ENCODE peak calls at places on chromosomes 16 and 17, in six cellular contexts. F is B cell; X is hypothalamus; S is breast epithelium; L is CD8-positive, alpha-beta T cell; U is mesendoderm. N is an unnamed sample.

GRCh38 chr16:57871457-57871856 is 69.2 kb upstream of the KIFC3 start:
- DNase-seq in L (no peak), F (no peak), X (no peak), S (no peak), U (no peak), N (no peak)

GRCh38 chr16:67942510-67943255 is 1.2 kb downstream of the LCAT start:
- DNase-seq in X (no peak), F (no peak), U (no peak), L (no peak), S (no peak), N (no peak)

GRCh38 chr17:54861469-54861983 is 39.1 kb upstream of the TOM1L1 start:
- DNase-seq in S (no peak), X (no peak), U (no peak), L (no peak), F (no peak), N (no peak)

GRCh38 chr16:89924925-89925307 is 1.8 kb downstream of the TUBB3 start:
- DNase-seq in F (no peak), U (no peak), X (no peak), L (no peak), S (no peak), N (no peak)

GRCh38 chr16:78553268-78554044 is 454.0 kb downstream of the WWOX start:
- DNase-seq in X (no peak), U (peak), F (no peak), S (no peak), L (no peak), N (no peak)

GRCh38 chr17:50168319-50168718 is 2.5 kb downstream of the SGCA start:
- DNase-seq in S (no peak), F (no peak), X (no peak), U (no peak), L (no peak), N (no peak)

GRCh38 chr16:16945207-16945606 is 525.6 kb downstream of the XYLT1 start:
- DNase-seq in F (no peak), U (no peak), X (no peak), S (no peak), L (no peak), N (no peak)

GRCh38 chr17:81285179-81285878 is 9.8 kb downstream of the SLC38A10 start:
- DNase-seq in F (peak), S (no peak), L (peak), U (no peak), X (peak), N (peak)

GRCh38 chr17:6435968-6436367 is 1.0 kb upstream of the AIPL1 start:
- DNase-seq in U (peak), F (peak), X (peak), L (peak), S (peak), N (peak)

GRCh38 chr17:78322858-78323455 is 36.9 kb downstream of the SOCS3 start:
- DNase-seq in U (no peak), X (no peak), F (no peak), S (no peak), L (no peak), N (no peak)

GRCh38 chr17:79907855-79908254 is 68.6 kb upstream of the CBX4 start:
- DNase-seq in X (no peak), F (no peak), S (no peak), L (no peak), U (no peak), N (no peak)

GRCh38 chr17:35523296-35523695 is 14.2 kb downstream of the SLFN12L start:
- DNase-seq in X (no peak), S (no peak), L (no peak), F (no peak), U (no peak), N (no peak)

GRCh38 chr16:67926181-67926742 is 5.4 kb downstream of the CTRL start:
- DNase-seq in L (no peak), X (no peak), U (peak), S (peak), F (no peak), N (no peak)

GRCh38 chr16:70161350-70161749 is 12.2 kb upstream of the CLEC18C start:
- DNase-seq in U (no peak), F (no peak), X (no peak), S (no peak), L (no peak), N (no peak)

GRCh38 chr16:1093284-1094123 is 2.5 kb downstream of the C1QTNF8 start:
- DNase-seq in F (no peak), L (no peak), X (no peak), U (peak), S (no peak), N (peak)

N was measured in GDM1.